ENCODE peak calls at places on chromosomes 6 and 20, in four cellular contexts. P is GM12865, L is astrocyte, C is brain microvascular endothelial cell. B is an unnamed sample.

GRCh38 chr6:28741363-28741762 is 182.4 kb downstream of the TRIM27 start:
- DNase-seq in L (no peak), C (no peak), P (no peak), B (no peak)

GRCh38 chr6:53647437-53648094 is 18.0 kb downstream of the KLHL31 start:
- DNase-seq in L (no peak), P (peak; percentile 59), C (no peak), B (no peak)

GRCh38 chr20:25067102-25067987 is 9.4 kb upstream of the ACSS1 start:
- DNase-seq in C (no peak), P (no peak), L (no peak), B (no peak)

GRCh38 chr6:144215402-144215931 is 65.2 kb downstream of the STX11 start:
- DNase-seq in C (no peak), L (peak; percentile 10), P (peak; percentile 60), B (no peak)

GRCh38 chr6:30893001-30893591 is 8.8 kb downstream of the DDR1 start:
- DNase-seq in L (no peak), C (no peak), P (no peak), B (no peak)

GRCh38 chr6:26392932-26393636 is 9.0 kb upstream of the BTN3A1 start:
- DNase-seq in C (no peak), L (no peak), P (no peak), B (no peak)

GRCh38 chr6:75266716-75267291 is 17.8 kb downstream of the TMEM30A start:
- DNase-seq in P (peak; percentile 57), C (no peak), L (no peak), B (peak; percentile 33)

GRCh38 chr6:153207041-153207440 is 76.0 kb upstream of the RGS17 start:
- DNase-seq in P (no peak), L (no peak), C (no peak), B (no peak)

GRCh38 chr20:13563854-13564253 is 74.9 kb downstream of the TASP1 start:
- DNase-seq in P (no peak), C (no peak), L (no peak), B (no peak)

GRCh38 chr6:167966540-167966905 is 30.9 kb upstream of the KIF25 start:
- DNase-seq in C (no peak), P (no peak), L (no peak), B (no peak)
- H3K4me3 ChIP-seq in C (no peak overlapping the region), P (no peak overlapping the region), L (no peak overlapping the region), B (no peak overlapping the region)

GRCh38 chr20:64062596-64063388 is at the start of gene TCEA2:
- DNase-seq in P (peak; percentile 96), C (peak; percentile 94), L (peak; percentile 90), B (peak; percentile 73)

GRCh38 chr20:64063389-64064144 is 569 bp downstream of the TCEA2 start:
- DNase-seq in L (no peak), P (no peak), C (no peak), B (no peak)

GRCh38 chr20:64065062-64065972 is 2.3 kb downstream of the TCEA2 start:
- DNase-seq in P (no peak), C (no peak), L (no peak), B (no peak)

GRCh38 chr20:64064145-64064698 is 1.2 kb downstream of the TCEA2 start:
- DNase-seq in C (no peak), L (peak; percentile 38), P (no peak), B (no peak)

GRCh38 chr20:64062276-64062595 is 762 bp upstream of the TCEA2 start:
- DNase-seq in C (no peak), P (no peak), L (no peak), B (no peak)
- H3K4me3 ChIP-seq in C (peak overlapping the region; percentile 80), P (peak overlapping the region; percentile 63), L (peak overlapping the region; percentile 79), B (peak overlapping the region; percentile 51)

GRCh38 chr6:129859524-129859923 is 1.6 kb downstream of the TMEM244 start:
- DNase-seq in P (no peak), L (peak; percentile 64), C (no peak), B (no peak)

GRCh38 chr6:129857838-129858237 is 3.3 kb downstream of the TMEM244 start:
- DNase-seq in P (no peak), L (no peak), C (no peak), B (no peak)

GRCh38 chr6:129865013-129865412 is 3.9 kb upstream of the TMEM244 start:
- DNase-seq in P (no peak), C (no peak), L (no peak), B (no peak)

GRCh38 chr6:129863664-129864063 is 2.5 kb upstream of the TMEM244 start:
- DNase-seq in P (no peak), C (peak; percentile 22), L (peak; percentile 87), B (no peak)

GRCh38 chr6:129860901-129861665 is at the start of gene TMEM244:
- DNase-seq in L (peak; percentile 73), P (no peak), C (peak; percentile 34), B (peak; percentile 74)
- H3K4me3 ChIP-seq in L (peak within 1 kb of the TSS; percentile 35), P (no peak within 1 kb of the TSS), C (peak within 1 kb of the TSS; percentile 40), B (peak within 1 kb of the TSS; percentile 24)

GRCh38 chr6:63573140-63573898 is 1.0 kb downstream of the LOC128125822 start:
- DNase-seq in L (peak; percentile 64), P (peak; percentile 93), C (peak; percentile 55), B (peak; percentile 21)
- H3K4me3 ChIP-seq in L (peak overlapping the region; percentile 80), P (peak overlapping the region; percentile 70), C (peak overlapping the region; percentile 98), B (peak overlapping the region; percentile 83)

GRCh38 chr20:52975024-52975732 is 3.0 kb downstream of the TSHZ2 start:
- DNase-seq in L (peak; percentile 32), P (peak; percentile 24), C (no peak), B (no peak)

GRCh38 chr20:52974155-52974554 is 2.0 kb downstream of the TSHZ2 start:
- DNase-seq in P (peak; percentile 35), L (peak; percentile 54), C (no peak), B (no peak)

GRCh38 chr20:52971498-52972189 is 514 bp upstream of the TSHZ2 start:
- DNase-seq in C (no peak), P (no peak), L (no peak), B (no peak)

GRCh38 chr20:52972965-52973819 is 1.0 kb downstream of the TSHZ2 start:
- DNase-seq in C (no peak), P (peak; percentile 11), L (no peak), B (no peak)

DNA sequence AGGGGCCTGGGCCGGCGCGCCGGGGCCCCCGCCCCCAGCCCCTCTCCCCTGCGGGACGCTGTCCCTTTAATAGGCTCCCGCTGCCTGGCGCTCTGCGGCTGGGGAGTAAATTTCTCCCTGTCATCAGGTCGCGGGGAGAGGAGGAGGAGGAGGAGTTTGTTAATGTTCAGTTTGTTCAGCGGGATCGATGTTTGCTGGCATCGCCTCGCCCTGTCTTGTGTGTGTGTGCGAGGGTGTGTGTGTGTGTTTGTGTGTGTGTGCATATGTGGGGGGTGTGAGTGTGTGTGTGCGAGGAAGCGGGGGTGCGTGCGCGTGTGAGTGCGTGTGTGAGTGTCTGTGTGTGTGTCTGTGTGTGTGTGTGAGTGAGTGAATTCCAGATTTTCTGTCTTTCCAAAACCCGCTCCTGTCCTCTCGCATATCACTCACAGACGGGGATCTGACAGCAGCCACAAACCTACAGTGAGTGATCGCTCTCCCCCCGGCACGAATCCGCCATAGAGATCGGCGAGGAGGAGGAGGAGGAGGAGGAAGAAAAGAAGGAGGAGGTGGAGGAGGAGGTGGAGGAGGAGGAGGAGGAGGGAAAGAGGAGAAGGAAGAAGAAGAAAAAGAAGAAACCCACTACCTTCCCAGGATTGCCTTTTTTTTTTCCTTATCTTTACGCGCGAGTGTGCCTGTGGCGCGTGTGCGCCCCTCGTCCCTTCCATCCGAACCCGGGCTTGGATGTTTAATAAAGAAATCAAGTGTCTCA is at the start of gene TSHZ2:
- DNase-seq in L (peak; percentile 73), C (peak; percentile 0), P (peak; percentile 2), B (no peak)
- H3K4me3 ChIP-seq in L (peak within 1 kb of the TSS; percentile 82), C (peak within 1 kb of the TSS; percentile 50), P (peak within 1 kb of the TSS; percentile 35), B (peak within 1 kb of the TSS; percentile 55)

DNA sequence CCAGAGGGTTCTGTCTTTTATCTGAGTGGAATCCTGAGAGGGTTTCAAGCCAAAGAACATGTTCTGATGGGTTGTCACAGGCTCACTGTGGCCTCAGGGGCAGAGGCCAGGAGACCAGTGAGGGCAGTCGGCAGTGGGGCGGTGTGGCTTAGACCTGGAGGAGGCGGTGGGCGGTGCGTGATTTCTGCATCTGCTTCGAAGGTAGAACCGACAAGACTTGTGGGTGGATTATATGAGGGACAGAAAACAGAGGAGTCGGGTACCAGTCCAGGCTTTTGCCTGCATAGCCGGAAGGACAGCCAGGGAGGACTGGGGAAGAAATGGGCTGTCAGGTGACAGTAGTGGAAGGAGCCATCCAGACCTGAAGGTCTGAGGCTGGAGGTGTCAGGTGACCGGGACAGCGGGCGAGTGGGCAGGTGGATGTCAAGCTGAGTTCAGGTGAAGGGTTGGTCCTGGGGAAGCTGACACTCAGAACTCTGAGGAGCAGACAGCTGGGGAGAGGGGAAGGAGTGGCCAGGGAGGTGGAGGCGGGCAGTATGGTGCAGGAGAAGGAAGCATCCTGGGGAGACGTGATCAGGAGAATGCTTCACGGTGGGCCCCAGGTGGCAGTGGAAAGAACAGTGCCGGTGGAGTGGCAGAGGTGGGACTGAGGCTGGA is 3.1 kb downstream of the CTSZ start:
- DNase-seq in L (no peak), P (no peak), C (no peak), B (no peak)
- H3K4me3 ChIP-seq in L (no peak overlapping the region), P (peak overlapping the region; percentile 82), C (no peak overlapping the region), B (no peak overlapping the region)

GRCh38 chr6:136920216-136920857 is 1.8 kb upstream of the SLC35D3 start:
- DNase-seq in L (no peak), C (no peak), P (no peak), B (no peak)
- H3K4me3 ChIP-seq in L (peak overlapping the region; percentile 56), C (peak overlapping the region; percentile 52), P (peak overlapping the region; percentile 58), B (peak overlapping the region; percentile 36)

GRCh38 chr6:46013639-46014038 is 2.0 kb downstream of the CLIC5 start:
- DNase-seq in C (no peak), L (no peak), P (no peak), B (no peak)

GRCh38 chr6:46014511-46015118 is 1.0 kb downstream of the CLIC5 start:
- DNase-seq in L (no peak), P (no peak), C (no peak), B (no peak)

GRCh38 chr6:46016063-46016608 is 476 bp upstream of the CLIC5 start:
- DNase-seq in P (no peak), C (no peak), L (no peak), B (no peak)

GRCh38 chr6:46015119-46015968 is at the start of gene CLIC5:
- DNase-seq in L (no peak), C (no peak), P (no peak), B (no peak)

DNA sequence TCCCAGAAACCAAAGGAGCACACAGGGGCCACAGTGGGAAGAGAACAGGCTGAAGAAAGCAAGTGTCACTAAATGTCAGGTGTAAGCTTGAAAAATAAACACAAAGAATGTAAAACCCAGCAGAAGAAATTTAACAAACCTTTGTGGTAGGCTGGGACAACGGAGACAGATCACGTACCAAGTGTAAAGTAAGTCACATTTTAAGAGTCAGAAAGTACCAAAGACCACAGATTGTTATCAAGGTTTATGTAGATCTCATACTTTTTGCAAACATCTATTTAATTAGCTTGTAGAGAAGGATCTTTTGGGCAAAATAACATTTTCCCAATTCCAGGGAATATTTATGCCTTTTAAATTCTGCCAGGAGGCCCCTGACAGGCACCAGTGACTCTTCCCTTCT is 1.6 kb downstream of the CLIC5 start:
- DNase-seq in P (no peak), C (no peak), L (no peak), B (no peak)
- H3K4me3 ChIP-seq in P (no peak overlapping the region), C (no peak overlapping the region), L (no peak overlapping the region), B (no peak overlapping the region)

DNA sequence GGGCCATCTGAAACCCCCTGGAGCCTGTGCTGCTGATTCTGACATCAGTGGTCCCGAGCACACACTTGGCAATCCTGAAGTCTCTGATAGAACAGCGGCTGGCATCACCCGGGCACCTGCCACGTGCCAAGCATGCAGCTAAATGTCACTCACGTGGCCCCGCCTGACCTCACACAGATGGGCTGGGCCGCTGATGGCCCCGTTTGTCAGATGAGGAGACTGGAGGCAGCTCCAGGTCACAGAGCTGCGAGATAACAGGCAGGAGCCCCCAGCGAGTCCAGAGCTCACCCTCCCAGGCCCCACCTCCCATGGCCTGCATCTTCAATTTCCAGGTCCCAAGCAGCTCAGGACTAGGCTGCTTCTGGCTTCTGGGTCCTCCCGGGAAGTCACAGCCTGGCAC is 67.2 kb downstream of the YTHDF1 start:
- DNase-seq in C (no peak), L (no peak), P (no peak), B (no peak)
- H3K4me3 ChIP-seq in C (no peak overlapping the region), L (no peak overlapping the region), P (no peak overlapping the region), B (no peak overlapping the region)